ENCODE peak calls at places on chromosomes 5 and 9, in ten cellular contexts. One of them, this sample, is unnamed.

GRCh38 chr9:123174887-123175518 is 93.4 kb downstream of the STRBP start:
- DNase-seq in GM04503: no peak
- DNase-seq in nephron progenitor cell: no peak
- DNase-seq in RWPE1: no peak
- DNase-seq in pons: no peak
- DNase-seq in posterior vena cava: no peak
- DNase-seq in suprapubic skin: no peak
- DNase-seq in hepatic stellate cell: no peak
- DNase-seq in stimulated activated CD4-positive, alpha-beta T cell treated with anti-CD3 and anti-CD28 coated beads, Interleukin-1b, Interleukin-23, amount 100 ng/mL, for 48 hours: no peak
- DNase-seq in left lung: no peak
- DNase-seq in this sample: no peak

GRCh38 chr5:80736730-80737129 is 81.9 kb upstream of the DHFR start:
- DNase-seq in GM04503: no peak
- DNase-seq in suprapubic skin: no peak
- DNase-seq in pons: no peak
- DNase-seq in stimulated activated CD4-positive, alpha-beta T cell treated with anti-CD3 and anti-CD28 coated beads, Interleukin-1b, Interleukin-23, amount 100 ng/mL, for 48 hours: no peak
- DNase-seq in left lung: no peak
- DNase-seq in nephron progenitor cell: no peak
- DNase-seq in RWPE1: peak; percentile 94
- DNase-seq in posterior vena cava: no peak
- DNase-seq in hepatic stellate cell: no peak
- DNase-seq in this sample: no peak

GRCh38 chr5:136279314-136279713 is 86.0 kb downstream of the TRPC7 start:
- DNase-seq in RWPE1: no peak
- DNase-seq in nephron progenitor cell: no peak
- DNase-seq in posterior vena cava: no peak
- DNase-seq in GM04503: no peak
- DNase-seq in left lung: no peak
- DNase-seq in hepatic stellate cell: no peak
- DNase-seq in stimulated activated CD4-positive, alpha-beta T cell treated with anti-CD3 and anti-CD28 coated beads, Interleukin-1b, Interleukin-23, amount 100 ng/mL, for 48 hours: no peak
- DNase-seq in pons: no peak
- DNase-seq in suprapubic skin: no peak
- DNase-seq in this sample: no peak

GRCh38 chr9:99818439-99818992 is 3.2 kb upstream of the NR4A3 start:
- DNase-seq in stimulated activated CD4-positive, alpha-beta T cell treated with anti-CD3 and anti-CD28 coated beads, Interleukin-1b, Interleukin-23, amount 100 ng/mL, for 48 hours: no peak
- DNase-seq in suprapubic skin: no peak
- DNase-seq in nephron progenitor cell: peak; percentile 16
- DNase-seq in RWPE1: no peak
- DNase-seq in pons: peak; percentile 23
- DNase-seq in GM04503: no peak
- DNase-seq in posterior vena cava: no peak
- DNase-seq in left lung: no peak
- DNase-seq in hepatic stellate cell: no peak
- DNase-seq in this sample: no peak

GRCh38 chr5:39106332-39106731 is 32.1 kb upstream of the RICTOR start:
- DNase-seq in pons: no peak
- DNase-seq in RWPE1: no peak
- DNase-seq in hepatic stellate cell: no peak
- DNase-seq in nephron progenitor cell: no peak
- DNase-seq in posterior vena cava: no peak
- DNase-seq in GM04503: no peak
- DNase-seq in stimulated activated CD4-positive, alpha-beta T cell treated with anti-CD3 and anti-CD28 coated beads, Interleukin-1b, Interleukin-23, amount 100 ng/mL, for 48 hours: no peak
- DNase-seq in left lung: no peak
- DNase-seq in suprapubic skin: no peak
- DNase-seq in this sample: no peak

GRCh38 chr5:90289837-90290236 is 119.7 kb downstream of the CETN3 start:
- DNase-seq in suprapubic skin: no peak
- DNase-seq in left lung: no peak
- DNase-seq in pons: no peak
- DNase-seq in stimulated activated CD4-positive, alpha-beta T cell treated with anti-CD3 and anti-CD28 coated beads, Interleukin-1b, Interleukin-23, amount 100 ng/mL, for 48 hours: no peak
- DNase-seq in hepatic stellate cell: no peak
- DNase-seq in posterior vena cava: no peak
- DNase-seq in GM04503: no peak
- DNase-seq in nephron progenitor cell: no peak
- DNase-seq in RWPE1: no peak
- DNase-seq in this sample: peak; percentile 9

GRCh38 chr9:126784401-126784800 is 20.4 kb upstream of the ZBTB43 start:
- DNase-seq in pons: no peak
- DNase-seq in stimulated activated CD4-positive, alpha-beta T cell treated with anti-CD3 and anti-CD28 coated beads, Interleukin-1b, Interleukin-23, amount 100 ng/mL, for 48 hours: no peak
- DNase-seq in hepatic stellate cell: no peak
- DNase-seq in left lung: no peak
- DNase-seq in RWPE1: no peak
- DNase-seq in suprapubic skin: no peak
- DNase-seq in GM04503: no peak
- DNase-seq in posterior vena cava: no peak
- DNase-seq in nephron progenitor cell: no peak
- DNase-seq in this sample: no peak

GRCh38 chr5:107218457-107219193 is 452.1 kb downstream of the EFNA5 start:
- DNase-seq in hepatic stellate cell: no peak
- DNase-seq in left lung: no peak
- DNase-seq in suprapubic skin: no peak
- DNase-seq in posterior vena cava: no peak
- DNase-seq in RWPE1: no peak
- DNase-seq in stimulated activated CD4-positive, alpha-beta T cell treated with anti-CD3 and anti-CD28 coated beads, Interleukin-1b, Interleukin-23, amount 100 ng/mL, for 48 hours: no peak
- DNase-seq in nephron progenitor cell: no peak
- DNase-seq in pons: no peak
- DNase-seq in GM04503: peak; percentile 3
- DNase-seq in this sample: no peak

GRCh38 chr5:55577353-55578060 is 42.7 kb upstream of the PLPP1 start:
- DNase-seq in posterior vena cava: no peak
- DNase-seq in pons: peak; percentile 71
- DNase-seq in left lung: no peak
- DNase-seq in hepatic stellate cell: no peak
- DNase-seq in nephron progenitor cell: no peak
- DNase-seq in stimulated activated CD4-positive, alpha-beta T cell treated with anti-CD3 and anti-CD28 coated beads, Interleukin-1b, Interleukin-23, amount 100 ng/mL, for 48 hours: no peak
- DNase-seq in RWPE1: peak; percentile 32
- DNase-seq in suprapubic skin: no peak
- DNase-seq in GM04503: no peak
- DNase-seq in this sample: no peak

GRCh38 chr5:59088546-59088945 is 505.7 kb downstream of the RAB3C start:
- DNase-seq in pons: no peak
- DNase-seq in left lung: no peak
- DNase-seq in posterior vena cava: no peak
- DNase-seq in RWPE1: no peak
- DNase-seq in nephron progenitor cell: no peak
- DNase-seq in GM04503: no peak
- DNase-seq in stimulated activated CD4-positive, alpha-beta T cell treated with anti-CD3 and anti-CD28 coated beads, Interleukin-1b, Interleukin-23, amount 100 ng/mL, for 48 hours: no peak
- DNase-seq in hepatic stellate cell: no peak
- DNase-seq in suprapubic skin: no peak
- DNase-seq in this sample: no peak

GRCh38 chr5:96177303-96177869 is 215.7 kb upstream of the ELL2 start:
- DNase-seq in hepatic stellate cell: peak; percentile 35
- DNase-seq in pons: no peak
- DNase-seq in left lung: no peak
- DNase-seq in nephron progenitor cell: no peak
- DNase-seq in suprapubic skin: no peak
- DNase-seq in posterior vena cava: no peak
- DNase-seq in RWPE1: peak; percentile 97
- DNase-seq in GM04503: peak; percentile 63
- DNase-seq in stimulated activated CD4-positive, alpha-beta T cell treated with anti-CD3 and anti-CD28 coated beads, Interleukin-1b, Interleukin-23, amount 100 ng/mL, for 48 hours: peak; percentile 4
- DNase-seq in this sample: peak; percentile 44

GRCh38 chr5:136198453-136198852 is 5.5 kb upstream of the SMIM32 start:
- DNase-seq in suprapubic skin: no peak
- DNase-seq in RWPE1: no peak
- DNase-seq in posterior vena cava: no peak
- DNase-seq in hepatic stellate cell: no peak
- DNase-seq in nephron progenitor cell: no peak
- DNase-seq in stimulated activated CD4-positive, alpha-beta T cell treated with anti-CD3 and anti-CD28 coated beads, Interleukin-1b, Interleukin-23, amount 100 ng/mL, for 48 hours: no peak
- DNase-seq in left lung: no peak
- DNase-seq in GM04503: no peak
- DNase-seq in pons: no peak
- DNase-seq in this sample: no peak

This sample was measured in LoVo.